ENCODE peak calls at places on chromosomes 16 and 17, in four cellular contexts. One of them, this sample, is unnamed.

GRCh38 chr17:69573396-69573795 is 158.9 kb downstream of the MAP2K6 start:
- DNase-seq in sciatic nerve: no peak
- DNase-seq in right lobe of liver: no peak
- DNase-seq in hepatic stellate cell: no peak
- DNase-seq in this sample: no peak

GRCh38 chr16:53482123-53482522 is 20.9 kb downstream of the AKTIP start:
- DNase-seq in hepatic stellate cell: no peak
- DNase-seq in right lobe of liver: no peak
- DNase-seq in sciatic nerve: no peak
- DNase-seq in this sample: peak

GRCh38 chr17:7589891-7590611 is at the start of gene SOX15:
- DNase-seq in sciatic nerve: no peak
- DNase-seq in hepatic stellate cell: peak
- DNase-seq in right lobe of liver: no peak
- DNase-seq in this sample: no peak

GRCh38 chr17:43530303-43531081 is 15.6 kb downstream of the ETV4 start:
- DNase-seq in right lobe of liver: peak
- DNase-seq in sciatic nerve: peak
- DNase-seq in hepatic stellate cell: peak
- DNase-seq in this sample: no peak

GRCh38 chr16:17290237-17290636 is 180.5 kb downstream of the XYLT1 start:
- DNase-seq in sciatic nerve: no peak
- DNase-seq in right lobe of liver: no peak
- DNase-seq in hepatic stellate cell: no peak
- DNase-seq in this sample: no peak

GRCh38 chr17:80009391-80010282 is 26.0 kb downstream of the TBC1D16 start:
- DNase-seq in sciatic nerve: no peak
- DNase-seq in right lobe of liver: no peak
- DNase-seq in hepatic stellate cell: no peak
- DNase-seq in this sample: no peak

GRCh38 chr17:2198917-2199316 is 104.7 kb downstream of the SMG6 start:
- DNase-seq in sciatic nerve: peak
- DNase-seq in hepatic stellate cell: no peak
- DNase-seq in right lobe of liver: no peak
- DNase-seq in this sample: no peak

GRCh38 chr16:81723098-81723723 is 55.9 kb upstream of the PLCG2 start:
- DNase-seq in sciatic nerve: no peak
- DNase-seq in hepatic stellate cell: peak
- DNase-seq in right lobe of liver: no peak
- DNase-seq in this sample: no peak

GRCh38 chr16:8751481-8752311 is 45.7 kb downstream of the TMEM186 start:
- DNase-seq in hepatic stellate cell: peak
- DNase-seq in right lobe of liver: no peak
- DNase-seq in sciatic nerve: no peak
- DNase-seq in this sample: no peak

GRCh38 chr16:67673712-67674580 is 7.3 kb downstream of the C16orf86 start:
- DNase-seq in right lobe of liver: peak
- DNase-seq in hepatic stellate cell: peak
- DNase-seq in sciatic nerve: peak
- DNase-seq in this sample: no peak

GRCh38 chr16:1094124-1094479 is 1.9 kb downstream of the C1QTNF8 start:
- DNase-seq in right lobe of liver: no peak
- DNase-seq in hepatic stellate cell: no peak
- DNase-seq in sciatic nerve: no peak
- DNase-seq in this sample: no peak

GRCh38 chr17:8226536-8227237 is 16.3 kb upstream of the AURKB start:
- DNase-seq in hepatic stellate cell: peak
- DNase-seq in right lobe of liver: no peak
- DNase-seq in sciatic nerve: peak
- DNase-seq in this sample: peak

GRCh38 chr17:20206591-20206990 is 197.4 kb downstream of the SPECC1 start:
- DNase-seq in hepatic stellate cell: peak
- DNase-seq in sciatic nerve: no peak
- DNase-seq in right lobe of liver: no peak
- DNase-seq in this sample: no peak

GRCh38 chr17:57370051-57370581 is 113.8 kb downstream of the MSI2 start:
- DNase-seq in right lobe of liver: no peak
- DNase-seq in sciatic nerve: no peak
- DNase-seq in hepatic stellate cell: peak
- DNase-seq in this sample: no peak

GRCh38 chr16:16144416-16144815 is 78.9 kb downstream of the ABCC6 start:
- DNase-seq in sciatic nerve: no peak
- DNase-seq in right lobe of liver: no peak
- DNase-seq in hepatic stellate cell: no peak
- DNase-seq in this sample: no peak

GRCh38 chr17:63946440-63947363 is 14.6 kb upstream of the CD79B start:
- DNase-seq in right lobe of liver: peak
- DNase-seq in hepatic stellate cell: peak
- DNase-seq in sciatic nerve: no peak
- DNase-seq in this sample: no peak